ENCODE peak calls at places on chromosomes 12 and 14, in ten cellular contexts. A, Y, Z, K, N, E, G, P, W and C are unnamed samples.
A peak's percentile ranks its signal among the peaks of the same experiment; 100 is the strongest.

GRCh38 chr12:104710940-104711725 is 247.0 kb downstream of the SLC41A2 start:
- DNase-seq in K (no peak), N (no peak), P (peak; percentile 34), Y (no peak), E (no peak), Z (no peak), W (no peak), G (no peak), A (no peak), C (no peak)

GRCh38 chr14:35158951-35159653 is 36.8 kb downstream of the PRORP start:
- DNase-seq in N (no peak), E (no peak), W (no peak), Y (no peak), Z (no peak), A (no peak), K (no peak), P (no peak), G (no peak), C (no peak)

GRCh38 chr12:16421806-16422205 is 74.4 kb downstream of the MGST1 start:
- DNase-seq in N (no peak), Z (no peak), E (no peak), A (no peak), P (no peak), Y (no peak), W (no peak), G (no peak), K (no peak), C (no peak)

GRCh38 chr14:34051966-34052657 is 101.2 kb upstream of the EGLN3 start:
- DNase-seq in E (no peak), G (peak; percentile 89), W (no peak), A (peak; percentile 59), N (no peak), K (no peak), Z (no peak), P (peak; percentile 26), Y (no peak), C (no peak)

GRCh38 chr12:31728289-31728916 is 418 bp downstream of the AMN1 start:
- DNase-seq in W (no peak), N (peak; percentile 47), E (peak; percentile 53), K (no peak), Z (peak; percentile 70), A (peak; percentile 62), Y (no peak), P (peak; percentile 42), G (peak; percentile 52), C (no peak)

GRCh38 chr12:88707800-88708199 is 127.5 kb upstream of the KITLG start:
- DNase-seq in A (no peak), K (no peak), G (no peak), Z (no peak), N (no peak), E (no peak), W (no peak), Y (no peak), P (no peak), C (no peak)

GRCh38 chr14:91883770-91884169 is 16.4 kb upstream of the TC2N start:
- DNase-seq in Y (peak; percentile 88), E (no peak), P (peak; percentile 62), N (no peak), K (no peak), Z (peak; percentile 91), G (no peak), A (no peak), W (no peak), C (no peak)

GRCh38 chr12:71636704-71637115 is 26.9 kb downstream of the ZFC3H1 start:
- DNase-seq in Y (no peak), A (no peak), P (no peak), G (peak; percentile 78), E (peak; percentile 42), W (no peak), K (no peak), Z (no peak), N (no peak), C (no peak)

GRCh38 chr12:96136720-96137378 is 57.3 kb upstream of the ELK3 start:
- DNase-seq in K (no peak), A (no peak), G (no peak), E (no peak), W (no peak), P (no peak), N (no peak), Y (no peak), Z (no peak), C (no peak)

GRCh38 chr14:103657466-103657865 is 28.5 kb downstream of the KLC1 start:
- DNase-seq in P (no peak), Y (no peak), N (no peak), E (no peak), W (no peak), A (no peak), Z (peak; percentile 78), G (no peak), K (no peak), C (no peak)

GRCh38 chr12:131830335-131831020 is 2.3 kb downstream of the MMP17 start:
- DNase-seq in W (peak; percentile 94), G (peak; percentile 86), Y (peak; percentile 90), Z (peak; percentile 92), E (peak; percentile 85), P (peak; percentile 69), N (peak; percentile 59), K (no peak), A (peak; percentile 62), C (peak; percentile 87)

GRCh38 chr12:52041695-52042123 is 9.5 kb upstream of the NR4A1 start:
- DNase-seq in K (no peak), A (no peak), W (no peak), P (no peak), N (peak; percentile 58), Y (no peak), Z (peak; percentile 75), E (peak; percentile 58), G (peak; percentile 51), C (peak; percentile 69)

GRCh38 chr12:88111074-88111652 is 30.7 kb downstream of the CEP290 start:
- DNase-seq in A (no peak), W (no peak), G (peak; percentile 74), E (peak; percentile 12), Z (no peak), P (no peak), N (no peak), K (no peak), Y (no peak), C (no peak)

GRCh38 chr12:123494124-123494843 is 36.3 kb downstream of the SNRNP35 start:
- DNase-seq in W (no peak), K (no peak), G (no peak), A (no peak), P (no peak), N (no peak), Z (no peak), E (no peak), Y (no peak), C (no peak)

DNA sequence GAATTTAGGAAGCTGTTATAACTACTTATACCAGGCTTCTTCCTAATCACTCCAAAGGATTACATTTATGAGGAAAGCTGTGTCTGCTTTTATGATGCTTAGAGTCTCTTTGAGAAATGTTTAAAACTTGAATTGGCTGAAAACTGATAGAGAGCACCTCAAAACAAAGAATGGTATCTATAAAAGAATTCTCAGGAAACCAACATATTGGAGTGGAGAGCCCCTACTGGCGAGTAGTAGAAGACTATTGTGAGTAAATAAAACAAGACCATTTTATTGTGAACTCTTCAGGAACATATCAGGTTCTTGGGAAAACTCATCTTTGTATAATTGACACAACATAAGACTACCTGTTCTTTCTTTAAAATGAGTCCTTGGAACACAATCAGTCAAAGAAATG is 578.6 kb downstream of the RERGL start:
- DNase-seq in P (no peak), N (no peak), A (no peak), W (no peak), K (no peak), E (no peak), G (peak; percentile 4), Y (no peak), Z (no peak), C (no peak)
- TF ChIP-seq EP300 in P (no peak), N (no peak), A (no peak), W (no peak), K (no peak), E (no peak), G (no peak), Y (no peak), Z (no peak), C (no peak)

DNA sequence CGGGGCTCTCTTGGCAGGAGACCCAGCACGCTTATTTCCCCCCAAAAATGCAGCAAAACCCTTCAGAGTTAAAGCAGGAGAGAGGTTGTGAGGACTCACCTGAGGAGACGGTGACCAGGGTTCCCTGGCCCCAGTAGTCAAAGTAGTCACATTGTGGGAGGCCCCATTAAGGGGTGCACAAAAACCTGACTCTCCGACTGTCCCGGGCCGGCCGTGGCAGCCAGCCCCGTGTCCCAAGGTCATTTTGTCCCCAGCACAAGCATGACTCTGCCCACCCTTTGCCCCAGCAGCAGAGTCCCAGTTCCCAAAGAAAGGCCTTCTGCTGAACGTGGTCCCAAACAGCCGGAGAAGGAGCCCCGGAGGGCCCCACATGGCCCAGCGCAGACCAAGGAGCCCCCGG is 337.7 kb downstream of the TMEM121 start:
- DNase-seq in A (no peak), Y (peak; percentile 35), N (no peak), Z (peak; percentile 52), K (no peak), G (no peak), P (no peak), W (peak; percentile 61), E (no peak), C (no peak)
- H3K4me3 ChIP-seq in A (no peak overlapping the region), Y (no peak overlapping the region), N (no peak overlapping the region), Z (no peak overlapping the region), K (no peak overlapping the region), G (no peak overlapping the region), P (no peak overlapping the region), W (no peak overlapping the region), E (no peak overlapping the region), C (no peak overlapping the region)

DNA sequence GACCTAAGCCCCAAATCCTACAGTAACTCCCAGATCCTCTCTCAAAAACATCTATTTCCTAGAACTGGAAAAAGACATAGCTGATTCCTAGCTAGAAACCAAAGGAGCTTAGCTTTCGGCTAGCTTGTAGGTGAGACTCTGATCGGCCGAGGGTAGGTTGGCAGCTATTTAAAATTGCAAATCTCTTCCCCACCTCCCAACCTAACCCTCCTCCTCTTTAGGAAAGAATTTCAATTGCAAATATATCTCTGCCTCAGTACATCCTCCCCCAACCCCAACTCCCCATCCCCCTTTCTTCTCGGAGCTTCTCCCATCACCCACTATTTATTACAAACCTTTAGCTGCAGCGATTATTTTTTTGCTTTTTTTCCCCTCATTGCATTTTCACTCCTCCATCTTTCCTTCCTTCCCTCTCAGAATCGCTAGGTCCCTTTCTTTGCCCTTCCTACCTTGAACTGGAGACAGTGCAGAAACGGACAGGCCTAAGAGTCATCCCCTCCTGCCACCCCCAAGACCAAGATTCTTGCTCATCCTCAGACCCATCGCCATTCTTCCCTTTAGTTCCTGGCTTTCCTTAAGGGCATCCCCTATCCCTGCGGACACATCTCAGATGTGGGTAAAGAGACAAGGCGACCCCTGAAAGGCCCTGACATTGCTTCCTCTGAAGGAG is 13.4 kb downstream of the ZFHX2 start:
- DNase-seq in Z (no peak), K (no peak), N (no peak), P (no peak), E (no peak), Y (no peak), A (no peak), W (no peak), G (no peak), C (no peak)
- H3K27ac ChIP-seq in Z (no peak overlapping the region), K (peak overlapping the region; percentile 99), N (no peak overlapping the region), P (no peak overlapping the region), E (no peak overlapping the region), Y (no peak overlapping the region), A (no peak overlapping the region), W (no peak overlapping the region), G (no peak overlapping the region), C (no peak overlapping the region)

DNA sequence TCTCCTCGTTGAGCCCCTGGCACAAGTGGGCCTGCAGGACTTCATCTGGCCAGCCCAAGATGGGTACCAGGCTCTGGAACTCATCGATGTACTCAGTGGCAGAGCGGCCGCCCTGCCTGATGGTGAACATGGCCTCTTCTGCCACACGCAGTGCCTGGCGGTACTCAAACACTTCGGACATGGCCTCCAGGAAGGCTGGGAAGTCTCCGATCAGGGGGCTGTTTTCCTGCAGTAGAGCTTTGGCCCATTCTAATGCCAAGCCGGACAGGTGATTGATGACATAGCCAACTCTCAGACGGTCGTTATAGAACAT is 19.8 kb downstream of the RTL1 start:
- DNase-seq in E (no peak), N (no peak), W (no peak), P (no peak), Y (no peak), G (no peak), A (no peak), K (no peak), Z (peak; percentile 56), C (no peak)
- TF ChIP-seq EP300 in E (no peak), N (no peak), W (no peak), P (no peak), Y (no peak), G (no peak), A (no peak), K (no peak), Z (no peak), C (no peak)